ENCODE peak calls at places on chromosomes 3 and 15, in nine cellular contexts. L, K, V, S, Z, E, C, J and Y are unnamed samples.

GRCh38 chr15:83053151-83053550 is 13.9 kb downstream of the BTBD1 start:
- DNase-seq in C (no peak), E (no peak), S (no peak), V (no peak), Z (no peak), K (no peak), J (no peak), L (no peak), Y (peak; percentile 24)

GRCh38 chr15:49675051-49675450 is 54.2 kb downstream of the DTWD1 start:
- DNase-seq in E (peak; percentile 61), Z (no peak), J (no peak), S (no peak), V (no peak), L (peak; percentile 22), C (peak; percentile 18), K (no peak), Y (peak; percentile 83)

GRCh38 chr3:31934866-31935265 is 46.2 kb downstream of the OSBPL10 start:
- DNase-seq in V (no peak), J (no peak), E (no peak), C (no peak), Z (no peak), S (no peak), K (no peak), L (peak; percentile 54), Y (no peak)

GRCh38 chr3:112681822-112682325 is 40.9 kb upstream of the CCDC80 start:
- DNase-seq in E (peak; percentile 61), S (no peak), K (no peak), Z (no peak), L (no peak), C (no peak), V (no peak), J (no peak), Y (no peak)

GRCh38 chr15:91196768-91197167 is 96.7 kb downstream of the SV2B start:
- DNase-seq in L (no peak), S (no peak), E (no peak), V (no peak), Z (no peak), C (no peak), K (no peak), J (no peak), Y (no peak)

GRCh38 chr15:86164222-86164898 is 84.7 kb downstream of the AGBL1 start:
- DNase-seq in V (no peak), S (no peak), E (no peak), L (no peak), K (peak; percentile 33), Z (no peak), J (no peak), C (no peak), Y (no peak)

GRCh38 chr3:180382781-180383180 is 219.2 kb upstream of the TTC14 start:
- DNase-seq in C (no peak), K (peak; percentile 21), E (no peak), L (no peak), S (no peak), Z (no peak), J (no peak), V (no peak), Y (no peak)

GRCh38 chr15:92629276-92629974 is 26.1 kb downstream of the FAM174B start:
- DNase-seq in L (no peak), V (no peak), J (no peak), C (no peak), Z (no peak), S (no peak), E (no peak), K (no peak), Y (no peak)

GRCh38 chr15:101052681-101053121 is 133.5 kb downstream of the LRRK1 start:
- DNase-seq in Z (no peak), V (no peak), J (no peak), L (no peak), S (no peak), K (peak; percentile 2), E (no peak), C (no peak), Y (no peak)

GRCh38 chr3:176941674-176942073 is 255.6 kb downstream of the TBL1XR1 start:
- DNase-seq in E (no peak), S (no peak), J (no peak), V (no peak), Z (no peak), L (no peak), C (no peak), K (no peak), Y (no peak)

GRCh38 chr15:51955514-51955913 is 16.1 kb downstream of the LEO1 start:
- DNase-seq in S (no peak), L (no peak), C (no peak), Z (no peak), E (no peak), J (no peak), V (no peak), K (no peak), Y (no peak)

GRCh38 chr3:36701903-36702374 is 62.4 kb downstream of the DCLK3 start:
- DNase-seq in K (no peak), Z (no peak), E (peak; percentile 35), C (no peak), S (no peak), J (no peak), V (no peak), L (no peak), Y (peak; percentile 24)

GRCh38 chr3:13706886-13707285 is 158.0 kb downstream of the FBLN2 start:
- DNase-seq in K (no peak), E (no peak), C (no peak), L (no peak), J (no peak), S (no peak), Z (no peak), V (no peak), Y (no peak)

GRCh38 chr15:49875392-49875791 is 243.6 kb downstream of the ATP8B4 start:
- DNase-seq in K (no peak), S (no peak), C (no peak), V (no peak), E (no peak), Z (no peak), J (no peak), L (peak; percentile 44), Y (no peak)

GRCh38 chr3:53286727-53287412 is 31.0 kb upstream of the TKT start:
- DNase-seq in L (peak; percentile 84), S (no peak), K (no peak), C (no peak), Z (no peak), J (no peak), E (no peak), V (no peak), Y (no peak)

GRCh38 chr3:34075975-34076374 is 277.5 kb downstream of the PDCD6IP start:
- DNase-seq in S (no peak), J (no peak), Z (no peak), V (no peak), L (no peak), E (no peak), K (no peak), C (no peak), Y (no peak)

GRCh38 chr15:92711457-92711831 is 55.9 kb upstream of the FAM174B start:
- DNase-seq in E (no peak), S (no peak), K (no peak), L (peak; percentile 83), V (no peak), C (no peak), Z (no peak), J (no peak), Y (no peak)

GRCh38 chr15:62498711-62499110 is 333.6 kb upstream of the C2CD4B start:
- DNase-seq in L (no peak), S (no peak), Z (no peak), C (no peak), J (no peak), K (no peak), V (no peak), E (no peak), Y (no peak)

GRCh38 chr3:41173926-41174702 is 25.2 kb upstream of the CTNNB1 start:
- DNase-seq in K (no peak), J (no peak), C (no peak), Z (no peak), V (no peak), L (no peak), E (no peak), S (no peak), Y (no peak)

GRCh38 chr15:60369696-60370095 is 28.1 kb downstream of the ANXA2 start:
- DNase-seq in S (no peak), J (no peak), V (no peak), K (no peak), C (no peak), Z (no peak), E (no peak), L (no peak), Y (no peak)

GRCh38 chr3:33439421-33440327 is 531 bp downstream of the UBP1 start:
- DNase-seq in V (peak; percentile 35), L (peak; percentile 62), K (peak; percentile 20), S (no peak), C (peak; percentile 35), J (peak; percentile 60), Z (peak; percentile 10), E (no peak), Y (no peak)

GRCh38 chr3:36813320-36813719 is 49.0 kb upstream of the DCLK3 start:
- DNase-seq in E (no peak), L (no peak), S (no peak), J (no peak), V (no peak), C (no peak), K (no peak), Z (no peak), Y (no peak)

GRCh38 chr3:179083977-179084376 is 12.4 kb upstream of the ZMAT3 start:
- DNase-seq in E (no peak), V (no peak), K (no peak), J (no peak), S (no peak), L (peak; percentile 20), C (no peak), Z (no peak), Y (no peak)

GRCh38 chr15:78177447-78177873 is 28.3 kb downstream of the IDH3A start:
- DNase-seq in C (peak; percentile 61), E (no peak), J (peak; percentile 43), V (no peak), Z (no peak), L (peak; percentile 64), S (peak; percentile 20), K (peak; percentile 18), Y (peak; percentile 25)

GRCh38 chr15:47360296-47360695 is 357.0 kb upstream of the SEMA6D start:
- DNase-seq in L (no peak), V (no peak), J (no peak), C (no peak), S (no peak), E (no peak), Z (no peak), K (no peak), Y (no peak)

GRCh38 chr15:40412095-40412759 is 6.6 kb downstream of the IVD start:
- DNase-seq in J (no peak), Z (no peak), S (no peak), E (no peak), V (no peak), L (no peak), C (no peak), K (no peak), Y (no peak)

GRCh38 chr3:114823061-114823460 is 324.0 kb downstream of the ZBTB20 start:
- DNase-seq in Z (no peak), C (no peak), J (no peak), L (no peak), E (no peak), V (no peak), S (no peak), K (no peak), Y (no peak)

GRCh38 chr3:150544040-150544439 is 2.3 kb downstream of the SERP1 start:
- DNase-seq in S (no peak), V (no peak), E (no peak), L (no peak), C (no peak), K (no peak), J (no peak), Z (no peak), Y (no peak)